ENCODE peak calls at places on chromosomes 13 and 19, in five cellular contexts. E, Q, D, B and I are unnamed samples. For H3K27me3, the result is how much of the 10 kb centered on the place peaks cover.

GRCh38 chr13:77833331-77833863 is 85.2 kb downstream of the EDNRB start:
- DNase-seq in B (no peak), Q (peak), D (no peak), E (peak), I (no peak)

GRCh38 chr13:113187263-113187669 is 21.2 kb downstream of the PCID2 start:
- DNase-seq in D (peak), E (no peak), Q (peak), B (no peak), I (peak)

GRCh38 chr13:94620286-94620896 is 18.7 kb downstream of the GPR180 start:
- DNase-seq in D (peak), E (peak), Q (peak), B (no peak), I (peak)

GRCh38 chr19:35353635-35354034 is 4.6 kb upstream of the FFAR3 start:
- DNase-seq in E (no peak), D (no peak), B (no peak), Q (no peak), I (no peak)

GRCh38 chr13:107461751-107462150 is 753.6 kb downstream of the LIG4 start:
- DNase-seq in Q (no peak), B (no peak), D (no peak), E (no peak), I (no peak)

GRCh38 chr19:9839415-9839814 is 4.3 kb downstream of the PIN1 start:
- DNase-seq in E (no peak), B (no peak), Q (no peak), D (no peak), I (no peak)

GRCh38 chr13:25988655-25989054 is 63.2 kb downstream of the SHISA2 start:
- DNase-seq in E (no peak), Q (no peak), B (no peak), D (peak), I (no peak)

GRCh38 chr13:23901365-23901764 is 4.1 kb upstream of the C1QTNF9B start:
- DNase-seq in B (no peak), D (peak), Q (no peak), E (no peak), I (peak)

GRCh38 chr19:18710986-18711751 is 27.7 kb downstream of the CRTC1 start:
- DNase-seq in B (no peak), E (no peak), Q (no peak), D (no peak), I (no peak)

GRCh38 chr19:19477705-19478383 is 37.5 kb downstream of the TSSK6 start:
- DNase-seq in E (no peak), D (no peak), B (no peak), Q (no peak), I (no peak)

GRCh38 chr19:9309974-9310446 is 372 bp upstream of the ZNF699 start:
- DNase-seq in B (no peak), D (peak), Q (peak), E (peak), I (no peak)

GRCh38 chr13:28494537-28494860 is 429 bp downstream of the FLT1 start:
- DNase-seq in Q (no peak), E (peak), D (no peak), B (no peak), I (no peak)

GRCh38 chr19:17687857-17688784 is at the start of gene UNC13A:
- DNase-seq in B (peak), Q (peak), E (peak), D (peak), I (no peak)

GRCh38 chr13:74131206-74131605 is 3.0 kb downstream of the KLF12 start:
- DNase-seq in D (no peak), B (no peak), E (no peak), Q (no peak), I (no peak)

GRCh38 chr13:29846475-29847256 is 3.8 kb downstream of the UBL3 start:
- DNase-seq in E (no peak), B (no peak), D (no peak), Q (no peak), I (no peak)

GRCh38 chr19:10471909-10472308 is 31.2 kb downstream of the KEAP1 start:
- DNase-seq in D (peak), Q (no peak), E (no peak), B (no peak), I (peak)

GRCh38 chr19:10430505-10431253 is 10.3 kb downstream of the PDE4A start:
- DNase-seq in D (no peak), B (peak), E (peak), Q (peak), I (no peak)

DNA sequence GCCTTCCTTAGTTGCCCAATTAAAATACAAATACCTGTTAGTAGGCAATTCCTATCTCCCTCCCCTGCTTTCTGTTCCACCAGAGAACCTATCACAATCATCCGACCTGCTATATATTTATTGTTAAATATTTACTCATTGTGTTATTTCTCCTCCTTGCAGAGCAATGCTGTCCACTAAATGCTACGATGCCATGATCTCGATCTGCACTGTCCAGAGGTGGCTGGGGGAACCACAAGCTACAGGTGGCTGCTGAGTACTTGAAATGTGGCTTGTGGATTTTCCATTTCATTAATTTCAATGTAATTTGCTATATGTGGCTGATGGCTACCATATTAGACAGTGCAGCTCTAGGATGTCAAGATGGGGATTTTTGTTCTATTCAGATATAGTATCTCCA is 5.1 kb downstream of the KLK6 start:
- DNase-seq in D (no peak), Q (no peak), B (no peak), E (no peak), I (no peak)
- H3K27me3 ChIP-seq in D (under half), Q (under half), B (under half), E (under half), I (under half)

DNA sequence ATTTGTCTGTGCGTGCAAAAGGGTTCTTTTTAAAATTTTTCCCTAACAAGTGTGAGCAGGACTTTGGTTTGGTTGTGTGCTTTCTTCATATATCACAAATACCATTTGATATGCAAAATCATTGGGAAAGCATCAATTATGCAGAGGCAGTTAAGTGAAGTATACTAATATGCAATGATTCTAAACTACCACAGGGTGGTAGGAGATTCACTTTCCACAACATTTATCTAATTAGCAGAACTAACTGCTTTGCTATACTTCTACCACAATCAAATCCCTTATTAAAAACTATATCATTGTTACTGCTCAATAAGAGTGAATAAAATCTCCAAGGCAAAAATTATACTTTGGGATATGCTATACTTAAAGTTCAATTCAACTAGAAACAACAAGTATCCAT is 2738.9 kb upstream of the PCDH20 start:
- DNase-seq in D (no peak), E (no peak), Q (no peak), B (no peak), I (no peak)
- TF ChIP-seq CTCF in D (no peak), E (peak), Q (no peak), B (no peak), I (no peak)

GRCh38 chr19:1455336-1456120 is 5.6 kb downstream of the APC2 start:
- DNase-seq in Q (no peak), D (peak), E (peak), B (peak), I (peak)

GRCh38 chr19:1451916-1452801 is 2.2 kb downstream of the APC2 start:
- DNase-seq in D (no peak), Q (no peak), E (peak), B (no peak), I (no peak)

GRCh38 chr19:1452802-1453524 is 3.0 kb downstream of the APC2 start:
- DNase-seq in E (no peak), D (no peak), Q (no peak), B (no peak), I (no peak)

GRCh38 chr19:1455002-1455335 is 5.0 kb downstream of the APC2 start:
- DNase-seq in B (peak), D (no peak), E (no peak), Q (no peak), I (peak)

GRCh38 chr19:1453525-1454371 is 3.8 kb downstream of the APC2 start:
- DNase-seq in E (peak), Q (peak), B (no peak), D (no peak), I (peak)
- H3K27me3 ChIP-seq in E (half or more), Q (under half), B (under half), D (half or more), I (under half)

GRCh38 chr19:57280165-57280912 is at the start of gene ZNF460:
- DNase-seq in B (peak), D (peak), Q (peak), E (peak), I (peak)

GRCh38 chr19:57276430-57276829 is 3.9 kb upstream of the ZNF460 start:
- DNase-seq in B (no peak), Q (no peak), E (no peak), D (no peak), I (no peak)

GRCh38 chr19:57282011-57282636 is 1.8 kb downstream of the ZNF460 start:
- DNase-seq in D (no peak), Q (no peak), B (no peak), E (no peak), I (peak)

GRCh38 chr19:57280913-57281425 is 684 bp downstream of the ZNF460 start:
- DNase-seq in Q (no peak), D (no peak), E (no peak), B (peak), I (no peak)

GRCh38 chr19:57279418-57280164 is 694 bp upstream of the ZNF460 start:
- DNase-seq in E (peak), Q (peak), D (peak), B (peak), I (peak)
- TF ChIP-seq CTCF in E (peak), Q (no peak), D (peak), B (peak), I (peak)

GRCh38 chr13:44098559-44098958 is 218.9 kb downstream of the LACC1 start:
- DNase-seq in E (no peak), D (no peak), B (no peak), Q (no peak), I (no peak)
- H3K27me3 ChIP-seq in E (under half), D (under half), B (under half), Q (under half), I (under half)

GRCh38 chr13:110306340-110306959 is 507 bp downstream of the COL4A1 start:
- DNase-seq in B (no peak), Q (peak), D (no peak), E (peak), I (no peak)
- TF ChIP-seq CTCF in B (no peak), Q (no peak), D (peak), E (no peak), I (no peak)

DNA sequence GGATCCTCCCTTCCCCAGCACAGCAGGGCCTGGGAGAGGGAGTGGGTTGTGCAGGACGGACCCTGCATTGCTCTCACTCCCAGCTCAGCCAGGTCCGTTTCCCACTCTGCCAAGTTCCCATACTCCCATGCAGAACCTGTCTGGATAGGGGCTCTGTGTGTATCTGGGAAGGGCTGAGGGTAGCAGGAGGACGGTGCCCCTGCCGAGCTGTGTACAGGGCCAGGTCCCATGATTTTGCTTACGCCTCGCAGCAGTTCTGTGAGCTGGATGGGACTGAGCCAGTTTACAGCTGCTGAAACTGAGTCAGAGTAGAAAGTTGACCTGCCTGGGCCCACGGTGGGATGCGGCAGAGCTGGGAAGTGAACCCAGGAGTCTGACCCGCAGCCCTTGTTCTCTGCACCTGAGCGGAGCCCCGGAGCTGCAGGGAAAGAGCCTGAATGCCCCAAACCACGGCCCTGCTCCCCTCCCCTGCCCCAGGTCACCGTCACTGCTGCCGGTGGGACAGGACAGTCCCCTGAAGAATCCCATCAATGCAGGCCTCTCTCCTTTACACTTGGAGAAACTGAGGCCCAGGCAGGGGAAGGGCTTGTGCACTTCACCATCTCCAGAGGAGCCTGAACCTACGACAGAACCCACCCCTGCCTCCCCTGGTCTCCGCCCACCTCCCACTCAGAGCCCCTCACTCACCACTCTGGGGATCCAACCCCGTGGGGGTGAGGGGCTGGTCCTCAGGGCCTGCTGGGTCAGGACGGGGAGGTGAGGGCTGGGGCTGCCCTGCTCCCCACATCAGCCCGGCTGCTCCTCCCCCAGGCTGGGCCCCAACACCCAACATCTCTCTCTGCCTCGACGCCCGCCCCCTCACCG is 3.5 kb downstream of the LILRB5 start:
- DNase-seq in D (no peak), B (no peak), E (no peak), Q (no peak), I (no peak)
- H3K27me3 ChIP-seq in D (under half), B (under half), E (under half), Q (under half), I (under half)

GRCh38 chr19:2207991-2208860 is 27.9 kb downstream of the PLEKHJ1 start:
- DNase-seq in Q (peak), B (no peak), E (peak), D (peak), I (peak)
- TF ChIP-seq CTCF in Q (no peak), B (peak), E (peak), D (peak), I (no peak)

GRCh38 chr19:1751367-1752008 is 1.8 kb upstream of the ONECUT3 start:
- DNase-seq in D (no peak), B (no peak), Q (no peak), E (no peak), I (no peak)

GRCh38 chr19:1752009-1752756 is 1.1 kb upstream of the ONECUT3 start:
- DNase-seq in E (no peak), D (no peak), Q (no peak), B (no peak), I (no peak)

GRCh38 chr19:1749373-1750342 is 3.6 kb upstream of the ONECUT3 start:
- DNase-seq in D (no peak), B (no peak), E (peak), Q (no peak), I (no peak)

GRCh38 chr19:1748703-1749341 is 4.5 kb upstream of the ONECUT3 start:
- DNase-seq in B (no peak), D (no peak), E (no peak), Q (no peak), I (no peak)

GRCh38 chr19:1750343-1751021 is 2.8 kb upstream of the ONECUT3 start:
- DNase-seq in Q (no peak), D (no peak), E (no peak), B (no peak), I (no peak)
- H3K27me3 ChIP-seq in Q (under half), D (half or more), E (half or more), B (under half), I (under half)

GRCh38 chr19:13151605-13152355 is 1.6 kb downstream of the IER2 start:
- DNase-seq in D (peak), E (peak), Q (peak), B (peak), I (peak)
- TF ChIP-seq CTCF in D (peak), E (peak), Q (no peak), B (no peak), I (peak)